ENCODE peak calls at places on chromosomes 6 and 20, in nine cellular contexts. One of them, this sample, is unnamed.

GRCh38 chr20:34362502-34363061 is 491 bp upstream of the ITCH start:
- ATAC-seq in psoas muscle: no peak
- ATAC-seq in lower lobe of right lung: no peak
- ATAC-seq in GM12878: peak; percentile 9
- ATAC-seq in PC-3: no peak
- ATAC-seq in HCT116: peak; percentile 4
- ATAC-seq in HepG2: peak; percentile 38
- ATAC-seq in right lobe of liver: no peak
- ATAC-seq in K562: no peak
- ATAC-seq in this sample: no peak

GRCh38 chr20:10718671-10719070 is 44.9 kb upstream of the JAG1 start:
- ATAC-seq in lower lobe of right lung: no peak
- ATAC-seq in PC-3: no peak
- ATAC-seq in HCT116: no peak
- ATAC-seq in K562: no peak
- ATAC-seq in HepG2: no peak
- ATAC-seq in psoas muscle: no peak
- ATAC-seq in right lobe of liver: no peak
- ATAC-seq in GM12878: no peak
- ATAC-seq in this sample: no peak

GRCh38 chr6:129444683-129445082 is 265.3 kb downstream of the ARHGAP18 start:
- ATAC-seq in K562: no peak
- ATAC-seq in GM12878: no peak
- ATAC-seq in HepG2: no peak
- ATAC-seq in HCT116: no peak
- ATAC-seq in lower lobe of right lung: no peak
- ATAC-seq in PC-3: no peak
- ATAC-seq in right lobe of liver: no peak
- ATAC-seq in psoas muscle: no peak
- ATAC-seq in this sample: no peak

GRCh38 chr6:90484903-90485302 is 102.0 kb downstream of the MAP3K7 start:
- ATAC-seq in lower lobe of right lung: no peak
- ATAC-seq in right lobe of liver: no peak
- ATAC-seq in PC-3: no peak
- ATAC-seq in HCT116: no peak
- ATAC-seq in GM12878: no peak
- ATAC-seq in psoas muscle: no peak
- ATAC-seq in HepG2: no peak
- ATAC-seq in K562: no peak
- ATAC-seq in this sample: no peak

GRCh38 chr6:97215157-97215769 is 67.8 kb downstream of the MMS22L start:
- ATAC-seq in psoas muscle: no peak
- ATAC-seq in K562: peak; percentile 95
- ATAC-seq in HCT116: peak; percentile 69
- ATAC-seq in PC-3: peak; percentile 66
- ATAC-seq in HepG2: peak; percentile 91
- ATAC-seq in right lobe of liver: peak; percentile 55
- ATAC-seq in GM12878: peak; percentile 34
- ATAC-seq in lower lobe of right lung: peak; percentile 51
- ATAC-seq in this sample: no peak

GRCh38 chr20:363319-364078 is 16.6 kb downstream of the NRSN2 start:
- ATAC-seq in HepG2: peak; percentile 44
- ATAC-seq in psoas muscle: no peak
- ATAC-seq in HCT116: peak; percentile 41
- ATAC-seq in PC-3: peak; percentile 64
- ATAC-seq in GM12878: no peak
- ATAC-seq in K562: peak; percentile 73
- ATAC-seq in lower lobe of right lung: peak; percentile 12
- ATAC-seq in right lobe of liver: no peak
- ATAC-seq in this sample: no peak

GRCh38 chr6:135014353-135014832 is 40.2 kb downstream of the HBS1L start:
- ATAC-seq in lower lobe of right lung: peak; percentile 23
- ATAC-seq in K562: peak; percentile 46
- ATAC-seq in psoas muscle: no peak
- ATAC-seq in GM12878: peak; percentile 94
- ATAC-seq in PC-3: no peak
- ATAC-seq in HepG2: no peak
- ATAC-seq in right lobe of liver: no peak
- ATAC-seq in HCT116: no peak
- ATAC-seq in this sample: no peak

GRCh38 chr6:134537146-134537555 is 219.2 kb upstream of the SGK1 start:
- ATAC-seq in HCT116: peak; percentile 97
- ATAC-seq in HepG2: no peak
- ATAC-seq in psoas muscle: no peak
- ATAC-seq in lower lobe of right lung: no peak
- ATAC-seq in PC-3: peak; percentile 97
- ATAC-seq in K562: no peak
- ATAC-seq in right lobe of liver: no peak
- ATAC-seq in GM12878: no peak
- ATAC-seq in this sample: no peak

GRCh38 chr6:83378621-83379388 is 52.0 kb downstream of the ME1 start:
- ATAC-seq in psoas muscle: no peak
- ATAC-seq in PC-3: no peak
- ATAC-seq in HCT116: no peak
- ATAC-seq in GM12878: no peak
- ATAC-seq in K562: no peak
- ATAC-seq in right lobe of liver: no peak
- ATAC-seq in lower lobe of right lung: no peak
- ATAC-seq in HepG2: no peak
- ATAC-seq in this sample: no peak

GRCh38 chr20:23880426-23880825 is 878 bp upstream of the CST5 start:
- ATAC-seq in K562: no peak
- ATAC-seq in right lobe of liver: no peak
- ATAC-seq in psoas muscle: no peak
- ATAC-seq in HCT116: no peak
- ATAC-seq in lower lobe of right lung: peak; percentile 80
- ATAC-seq in PC-3: no peak
- ATAC-seq in HepG2: peak; percentile 21
- ATAC-seq in GM12878: no peak
- ATAC-seq in this sample: no peak

GRCh38 chr20:5748246-5748645 is 2.0 kb upstream of the SHLD1 start:
- ATAC-seq in K562: no peak
- ATAC-seq in HCT116: no peak
- ATAC-seq in psoas muscle: no peak
- ATAC-seq in lower lobe of right lung: no peak
- ATAC-seq in HepG2: no peak
- ATAC-seq in right lobe of liver: no peak
- ATAC-seq in GM12878: no peak
- ATAC-seq in PC-3: no peak
- ATAC-seq in this sample: no peak

GRCh38 chr20:57676517-57677322 is 33.1 kb downstream of the PMEPA1 start:
- ATAC-seq in PC-3: no peak
- ATAC-seq in K562: no peak
- ATAC-seq in HepG2: no peak
- ATAC-seq in HCT116: no peak
- ATAC-seq in GM12878: no peak
- ATAC-seq in right lobe of liver: no peak
- ATAC-seq in psoas muscle: no peak
- ATAC-seq in lower lobe of right lung: no peak
- ATAC-seq in this sample: no peak

GRCh38 chr6:65633516-65633915 is 73.5 kb downstream of the EYS start:
- ATAC-seq in lower lobe of right lung: no peak
- ATAC-seq in PC-3: no peak
- ATAC-seq in HepG2: no peak
- ATAC-seq in HCT116: no peak
- ATAC-seq in right lobe of liver: no peak
- ATAC-seq in psoas muscle: no peak
- ATAC-seq in K562: no peak
- ATAC-seq in GM12878: no peak
- ATAC-seq in this sample: no peak

GRCh38 chr6:16625319-16626240 is 135.7 kb downstream of the ATXN1 start:
- ATAC-seq in psoas muscle: no peak
- ATAC-seq in K562: no peak
- ATAC-seq in PC-3: peak; percentile 37
- ATAC-seq in HepG2: no peak
- ATAC-seq in HCT116: no peak
- ATAC-seq in GM12878: no peak
- ATAC-seq in lower lobe of right lung: no peak
- ATAC-seq in right lobe of liver: no peak
- ATAC-seq in this sample: no peak

GRCh38 chr20:39246436-39246835 is 284.3 kb downstream of the DHX35 start:
- ATAC-seq in HepG2: no peak
- ATAC-seq in HCT116: no peak
- ATAC-seq in PC-3: no peak
- ATAC-seq in psoas muscle: no peak
- ATAC-seq in right lobe of liver: no peak
- ATAC-seq in K562: no peak
- ATAC-seq in GM12878: no peak
- ATAC-seq in lower lobe of right lung: no peak
- ATAC-seq in this sample: no peak

GRCh38 chr20:54573838-54574237 is 98.4 kb downstream of the DOK5 start:
- ATAC-seq in lower lobe of right lung: no peak
- ATAC-seq in GM12878: no peak
- ATAC-seq in HepG2: no peak
- ATAC-seq in HCT116: no peak
- ATAC-seq in right lobe of liver: no peak
- ATAC-seq in K562: no peak
- ATAC-seq in PC-3: no peak
- ATAC-seq in psoas muscle: no peak
- ATAC-seq in this sample: no peak

GRCh38 chr6:11806561-11807317 is 28.1 kb upstream of the ADTRP start:
- ATAC-seq in PC-3: no peak
- ATAC-seq in lower lobe of right lung: no peak
- ATAC-seq in psoas muscle: no peak
- ATAC-seq in K562: no peak
- ATAC-seq in HepG2: no peak
- ATAC-seq in right lobe of liver: no peak
- ATAC-seq in HCT116: no peak
- ATAC-seq in GM12878: no peak
- ATAC-seq in this sample: no peak

GRCh38 chr20:62688855-62689460 is 19.7 kb upstream of the NTSR1 start:
- ATAC-seq in psoas muscle: no peak
- ATAC-seq in lower lobe of right lung: no peak
- ATAC-seq in HepG2: peak; percentile 48
- ATAC-seq in PC-3: peak; percentile 5
- ATAC-seq in GM12878: no peak
- ATAC-seq in right lobe of liver: no peak
- ATAC-seq in HCT116: peak; percentile 57
- ATAC-seq in K562: peak; percentile 37
- ATAC-seq in this sample: no peak

GRCh38 chr6:143742955-143743255 is 65.1 kb downstream of the PHACTR2 start:
- ATAC-seq in lower lobe of right lung: no peak
- ATAC-seq in GM12878: no peak
- ATAC-seq in PC-3: no peak
- ATAC-seq in HepG2: no peak
- ATAC-seq in psoas muscle: no peak
- ATAC-seq in K562: no peak
- ATAC-seq in right lobe of liver: no peak
- ATAC-seq in HCT116: no peak
- ATAC-seq in this sample: no peak

GRCh38 chr6:33744001-33744848 is 2.5 kb downstream of the IP6K3 start:
- ATAC-seq in lower lobe of right lung: peak; percentile 78
- ATAC-seq in PC-3: peak; percentile 85
- ATAC-seq in HepG2: peak; percentile 73
- ATAC-seq in psoas muscle: peak; percentile 36
- ATAC-seq in right lobe of liver: peak; percentile 66
- ATAC-seq in HCT116: peak; percentile 94
- ATAC-seq in K562: peak; percentile 86
- ATAC-seq in GM12878: peak; percentile 94
- ATAC-seq in this sample: peak; percentile 63

GRCh38 chr6:33740794-33741193 is 5.9 kb downstream of the IP6K3 start:
- ATAC-seq in lower lobe of right lung: no peak
- ATAC-seq in GM12878: no peak
- ATAC-seq in HCT116: no peak
- ATAC-seq in K562: no peak
- ATAC-seq in right lobe of liver: no peak
- ATAC-seq in PC-3: no peak
- ATAC-seq in HepG2: no peak
- ATAC-seq in psoas muscle: no peak
- ATAC-seq in this sample: no peak

GRCh38 chr6:33740204-33740608 is 6.5 kb downstream of the IP6K3 start:
- ATAC-seq in K562: peak; percentile 78
- ATAC-seq in right lobe of liver: peak; percentile 84
- ATAC-seq in HCT116: no peak
- ATAC-seq in GM12878: no peak
- ATAC-seq in psoas muscle: peak; percentile 48
- ATAC-seq in PC-3: no peak
- ATAC-seq in lower lobe of right lung: no peak
- ATAC-seq in HepG2: peak; percentile 79
- ATAC-seq in this sample: no peak

GRCh38 chr6:33742837-33743236 is 3.9 kb downstream of the IP6K3 start:
- ATAC-seq in HCT116: no peak
- ATAC-seq in right lobe of liver: no peak
- ATAC-seq in GM12878: no peak
- ATAC-seq in lower lobe of right lung: no peak
- ATAC-seq in PC-3: no peak
- ATAC-seq in psoas muscle: no peak
- ATAC-seq in HepG2: no peak
- ATAC-seq in K562: no peak
- ATAC-seq in this sample: no peak

GRCh38 chr6:33742092-33742491 is 4.6 kb downstream of the IP6K3 start:
- ATAC-seq in right lobe of liver: no peak
- ATAC-seq in psoas muscle: no peak
- ATAC-seq in GM12878: no peak
- ATAC-seq in PC-3: no peak
- ATAC-seq in HepG2: no peak
- ATAC-seq in HCT116: peak; percentile 39
- ATAC-seq in lower lobe of right lung: no peak
- ATAC-seq in K562: peak; percentile 43
- ATAC-seq in this sample: no peak
- H3K4me1 ChIP-seq in right lobe of liver: peaks cover 45% of the 10 kb centered on the region
- H3K4me1 ChIP-seq in psoas muscle: peaks cover 45% of the 10 kb centered on the region
- H3K4me1 ChIP-seq in GM12878: no peaks in the 10 kb centered on the region
- H3K4me1 ChIP-seq in PC-3: peaks cover 6% of the 10 kb centered on the region
- H3K4me1 ChIP-seq in HepG2: peaks cover 53% of the 10 kb centered on the region
- H3K4me1 ChIP-seq in HCT116: peaks cover 2% of the 10 kb centered on the region
- H3K4me1 ChIP-seq in lower lobe of right lung: peaks cover 11% of the 10 kb centered on the region
- H3K4me1 ChIP-seq in K562: peaks cover 9% of the 10 kb centered on the region
- H3K4me1 ChIP-seq in this sample: no peaks in the 10 kb centered on the region

GRCh38 chr6:49918787-49919186 is 45.2 kb downstream of the DEFB114 start:
- ATAC-seq in psoas muscle: no peak
- ATAC-seq in HepG2: peak; percentile 39
- ATAC-seq in lower lobe of right lung: no peak
- ATAC-seq in GM12878: no peak
- ATAC-seq in right lobe of liver: no peak
- ATAC-seq in PC-3: no peak
- ATAC-seq in HCT116: no peak
- ATAC-seq in K562: peak; percentile 37
- ATAC-seq in this sample: no peak
- H3K9me3 ChIP-seq in psoas muscle: no peaks in the 10 kb centered on the region
- H3K9me3 ChIP-seq in HepG2: no peaks in the 10 kb centered on the region
- H3K9me3 ChIP-seq in lower lobe of right lung: no peaks in the 10 kb centered on the region
- H3K9me3 ChIP-seq in GM12878: no peaks in the 10 kb centered on the region
- H3K9me3 ChIP-seq in right lobe of liver: no peaks in the 10 kb centered on the region
- H3K9me3 ChIP-seq in PC-3: no peaks in the 10 kb centered on the region
- H3K9me3 ChIP-seq in HCT116: no peaks in the 10 kb centered on the region
- H3K9me3 ChIP-seq in K562: no peaks in the 10 kb centered on the region
- H3K9me3 ChIP-seq in this sample: no peaks in the 10 kb centered on the region

GRCh38 chr6:32192608-32193039 is at the start of gene GPSM3:
- ATAC-seq in right lobe of liver: no peak
- ATAC-seq in GM12878: no peak
- ATAC-seq in K562: no peak
- ATAC-seq in PC-3: no peak
- ATAC-seq in psoas muscle: no peak
- ATAC-seq in HepG2: no peak
- ATAC-seq in lower lobe of right lung: no peak
- ATAC-seq in HCT116: no peak
- ATAC-seq in this sample: no peak
- H3K4me1 ChIP-seq in right lobe of liver: peaks cover 15% of the 10 kb centered on the region
- H3K4me1 ChIP-seq in GM12878: peaks cover 32% of the 10 kb centered on the region
- H3K4me1 ChIP-seq in K562: peaks cover 72% of the 10 kb centered on the region
- H3K4me1 ChIP-seq in PC-3: peaks cover 41% of the 10 kb centered on the region
- H3K4me1 ChIP-seq in psoas muscle: peaks cover 28% of the 10 kb centered on the region
- H3K4me1 ChIP-seq in HepG2: peaks cover 63% of the 10 kb centered on the region
- H3K4me1 ChIP-seq in lower lobe of right lung: peaks cover 73% of the 10 kb centered on the region
- H3K4me1 ChIP-seq in HCT116: peaks cover 33% of the 10 kb centered on the region
- H3K4me1 ChIP-seq in this sample: peaks cover 2% of the 10 kb centered on the region

GRCh38 chr6:3450888-3451287 is 6.0 kb downstream of the SLC22A23 start:
- ATAC-seq in K562: no peak
- ATAC-seq in PC-3: no peak
- ATAC-seq in right lobe of liver: no peak
- ATAC-seq in HepG2: no peak
- ATAC-seq in GM12878: no peak
- ATAC-seq in lower lobe of right lung: no peak
- ATAC-seq in HCT116: no peak
- ATAC-seq in psoas muscle: no peak
- ATAC-seq in this sample: no peak
- H3K9me3 ChIP-seq in K562: no peaks in the 10 kb centered on the region
- H3K9me3 ChIP-seq in PC-3: no peaks in the 10 kb centered on the region
- H3K9me3 ChIP-seq in right lobe of liver: no peaks in the 10 kb centered on the region
- H3K9me3 ChIP-seq in HepG2: no peaks in the 10 kb centered on the region
- H3K9me3 ChIP-seq in GM12878: no peaks in the 10 kb centered on the region
- H3K9me3 ChIP-seq in lower lobe of right lung: no peaks in the 10 kb centered on the region
- H3K9me3 ChIP-seq in HCT116: no peaks in the 10 kb centered on the region
- H3K9me3 ChIP-seq in psoas muscle: no peaks in the 10 kb centered on the region
- H3K9me3 ChIP-seq in this sample: no peaks in the 10 kb centered on the region